ENCODE peak calls at places on chromosomes 6 and 20, in eight cellular contexts. R is OCI-LY7, J is sigmoid colon, F is astrocyte of the spinal cord, V is tibial artery, P is dorsolateral prefrontal cortex, Q is brain microvascular endothelial cell, G is ovary. D is an unnamed sample.

GRCh38 chr6:20789162-20789561 is 254.9 kb downstream of the CDKAL1 start:
- DNase-seq in V (no peak), P (no peak), Q (no peak), F (peak; percentile 50), G (no peak), J (no peak), R (no peak), D (no peak)

GRCh38 chr6:135306166-135306565 is 125.1 kb downstream of the MYB start:
- DNase-seq in J (no peak), V (no peak), P (no peak), Q (no peak), F (no peak), R (no peak), G (no peak), D (no peak)

GRCh38 chr20:32431457-32431856 is 73.3 kb downstream of the ASXL1 start:
- DNase-seq in R (no peak), J (no peak), P (no peak), G (no peak), Q (no peak), F (no peak), V (no peak), D (no peak)

GRCh38 chr6:137638926-137639706 is 144.9 kb upstream of the OLIG3 start:
- DNase-seq in Q (no peak), G (no peak), P (no peak), R (no peak), V (no peak), J (no peak), F (peak; percentile 26), D (no peak)

GRCh38 chr6:116396451-116396850 is 25.7 kb downstream of the DSE start:
- DNase-seq in R (no peak), Q (no peak), G (no peak), F (peak; percentile 63), V (no peak), P (no peak), J (no peak), D (no peak)

GRCh38 chr6:107868867-107869611 is 44.9 kb upstream of the SCML4 start:
- DNase-seq in V (no peak), F (no peak), J (no peak), G (no peak), R (no peak), P (no peak), Q (no peak), D (no peak)

GRCh38 chr20:49964964-49965780 is 17.6 kb upstream of the SNAI1 start:
- DNase-seq in G (no peak), J (peak; percentile 46), V (no peak), F (peak; percentile 34), R (peak; percentile 57), P (no peak), Q (peak; percentile 45), D (no peak)

GRCh38 chr6:142819603-142820335 is 125.2 kb downstream of the HIVEP2 start:
- DNase-seq in V (no peak), R (peak; percentile 71), J (no peak), F (peak; percentile 45), P (no peak), Q (no peak), G (no peak), D (no peak)

GRCh38 chr6:8462169-8462568 is 26.8 kb upstream of the SLC35B3 start:
- DNase-seq in P (no peak), Q (no peak), F (no peak), R (no peak), G (no peak), V (no peak), J (no peak), D (no peak)

GRCh38 chr6:79072640-79073181 is 5.3 kb downstream of the PHIP start:
- DNase-seq in R (no peak), Q (no peak), J (no peak), P (no peak), F (no peak), V (no peak), G (no peak), D (no peak)
- H3K4me3 ChIP-seq in R (no peak overlapping the region), Q (no peak overlapping the region), J (no peak overlapping the region), P (no peak overlapping the region), F (no peak overlapping the region), V (no peak overlapping the region), G (no peak overlapping the region), D (no peak overlapping the region)

GRCh38 chr20:57711826-57712225 is 2.0 kb upstream of the PMEPA1 start:
- DNase-seq in Q (no peak), R (no peak), V (no peak), F (no peak), G (no peak), P (no peak), J (no peak), D (no peak)

GRCh38 chr20:57711311-57711712 is 1.5 kb upstream of the PMEPA1 start:
- DNase-seq in Q (no peak), G (no peak), V (no peak), F (no peak), R (no peak), J (peak; percentile 74), P (no peak), D (no peak)

GRCh38 chr20:57710841-57711240 is 1.0 kb upstream of the PMEPA1 start:
- DNase-seq in J (no peak), F (no peak), P (no peak), G (no peak), V (no peak), R (no peak), Q (no peak), D (no peak)

GRCh38 chr20:57708694-57709673 is 831 bp downstream of the PMEPA1 start:
- DNase-seq in G (peak; percentile 40), R (no peak), J (peak; percentile 79), F (no peak), Q (peak; percentile 25), V (peak; percentile 53), P (no peak), D (no peak)

GRCh38 chr20:57709823-57710799 is at the start of gene PMEPA1:
- DNase-seq in Q (peak; percentile 94), F (peak; percentile 99), P (peak; percentile 49), J (peak; percentile 98), V (peak; percentile 94), G (peak; percentile 95), R (peak; percentile 89), D (no peak)
- TF ChIP-seq CTCF in Q (no peak), F (no peak), P (no peak), J (no peak), V (peak; percentile 26), G (peak; percentile 26), R (peak; percentile 25), D (no peak)

GRCh38 chr6:31204751-31205145 is 34.3 kb upstream of the POU5F1 start:
- DNase-seq in V (no peak), R (no peak), F (no peak), Q (no peak), P (no peak), J (no peak), G (no peak), D (no peak)
- H3K4me3 ChIP-seq in V (no peak overlapping the region), R (peak overlapping the region; percentile 69), F (no peak overlapping the region), Q (no peak overlapping the region), P (no peak overlapping the region), J (no peak overlapping the region), G (no peak overlapping the region), D (no peak overlapping the region)

GRCh38 chr20:43658068-43658722 is 8.7 kb upstream of the MYBL2 start:
- DNase-seq in P (no peak), F (peak; percentile 21), J (no peak), Q (no peak), G (no peak), V (no peak), R (no peak), D (no peak)
- TF ChIP-seq CTCF in P (no peak), F (peak; percentile 6), J (no peak), Q (peak; percentile 34), G (no peak), V (no peak), R (peak; percentile 16), D (peak; percentile 45)

GRCh38 chr20:58514321-58515239 is 619 bp downstream of the APCDD1L start:
- DNase-seq in J (peak; percentile 26), F (peak; percentile 23), G (no peak), P (no peak), V (no peak), Q (no peak), R (no peak), D (no peak)
- H3K4me3 ChIP-seq in J (peak overlapping the region; percentile 5), F (peak overlapping the region; percentile 50), G (no peak overlapping the region), P (no peak overlapping the region), V (peak overlapping the region; percentile 53), Q (peak overlapping the region; percentile 66), R (no peak overlapping the region), D (peak overlapping the region; percentile 47)

DNA sequence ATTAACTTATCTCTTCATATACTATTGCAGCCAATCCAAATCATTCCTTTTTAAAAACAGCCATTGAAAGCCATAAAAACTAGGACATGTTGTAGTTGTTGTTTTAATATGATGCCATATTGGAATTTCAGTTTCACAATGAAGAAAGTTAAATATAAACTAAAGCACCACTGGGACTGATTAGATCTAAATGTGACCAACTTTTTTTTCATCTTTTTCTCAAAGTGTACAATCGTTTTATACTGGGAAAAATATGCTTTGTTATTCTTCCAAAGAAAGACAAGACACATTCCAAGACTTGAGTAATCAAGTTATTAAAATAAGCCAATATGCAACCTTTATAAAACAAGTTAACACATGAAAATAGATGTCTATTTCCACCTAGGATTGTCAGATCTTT is 68.5 kb downstream of the THEMIS start:
- DNase-seq in F (no peak), G (no peak), P (no peak), R (no peak), Q (no peak), V (no peak), J (no peak), D (no peak)
- TF ChIP-seq CTCF in F (no peak), G (no peak), P (no peak), R (no peak), Q (no peak), V (no peak), J (no peak), D (no peak)

D was measured in kidney epithelial cell.